ENCODE peak calls at places on chromosomes 16 and 17, in seven cellular contexts. P is stimulated activated CD4-positive, alpha-beta T cell treated with anti-CD3 and anti-CD28 coated beads, Interleukin-15, amount 100 ng/mL, for 1 hour; A is NCI-H460; R is substantia nigra; O is naive thymus-derived CD8-positive, alpha-beta T cell; S is germinal center; E is lower lobe of right lung. K is an unnamed sample.

GRCh38 chr17:36188891-36189306 is 7.7 kb downstream of the CCL3L1 start:
- DNase-seq in S (no peak), R (no peak), O (no peak), P (no peak), E (peak), A (no peak), K (no peak)

GRCh38 chr16:23914935-23915549 is 79.3 kb downstream of the PRKCB start:
- DNase-seq in P (no peak), A (no peak), R (no peak), O (no peak), E (no peak), S (peak), K (no peak)

GRCh38 chr17:76659928-76660614 is 16.5 kb upstream of the ST6GALNAC1 start:
- DNase-seq in O (no peak), S (no peak), R (no peak), E (no peak), P (no peak), A (peak), K (no peak)

GRCh38 chr16:55539049-55539448 is 27.4 kb upstream of the CAPNS2 start:
- DNase-seq in O (no peak), P (no peak), S (no peak), A (no peak), E (no peak), R (no peak), K (no peak)

GRCh38 chr17:22310717-22311686 is 618.7 kb downstream of the KCNJ18 start:
- DNase-seq in A (no peak), R (no peak), P (no peak), S (no peak), E (no peak), O (no peak), K (no peak)

GRCh38 chr16:67872131-67872630 is 671 bp upstream of the EDC4 start:
- DNase-seq in S (no peak), E (no peak), A (no peak), P (no peak), O (no peak), R (no peak), K (no peak)

GRCh38 chr17:51957746-51958145 is 200.8 kb downstream of the CA10 start:
- DNase-seq in A (no peak), E (no peak), P (no peak), O (no peak), R (no peak), S (no peak), K (no peak)

GRCh38 chr17:68034452-68034776 is 1.1 kb upstream of the KPNA2 start:
- DNase-seq in P (no peak), O (no peak), E (no peak), R (no peak), A (no peak), S (no peak), K (no peak)

GRCh38 chr17:65531508-65532431 is 29.7 kb downstream of the AXIN2 start:
- DNase-seq in P (no peak), E (no peak), S (no peak), A (no peak), R (no peak), O (no peak), K (peak)

GRCh38 chr16:85906349-85906748 is 7.4 kb downstream of the IRF8 start:
- DNase-seq in P (no peak), R (no peak), S (no peak), A (no peak), O (no peak), E (no peak), K (no peak)

GRCh38 chr16:15972046-15972868 is 22.8 kb downstream of the ABCC1 start:
- DNase-seq in A (no peak), S (no peak), E (no peak), R (no peak), P (no peak), O (no peak), K (no peak)

GRCh38 chr16:58461056-58461455 is 38.9 kb upstream of the NDRG4 start:
- DNase-seq in O (no peak), R (no peak), S (no peak), A (no peak), P (no peak), E (no peak), K (no peak)

GRCh38 chr17:21249911-21250703 is 3.1 kb downstream of the NATD1 start:
- DNase-seq in P (no peak), R (no peak), A (no peak), E (no peak), O (no peak), S (no peak), K (no peak)

GRCh38 chr16:89047331-89048086 is 46.1 kb upstream of the ACSF3 start:
- DNase-seq in R (no peak), O (no peak), E (peak), A (no peak), S (no peak), P (no peak), K (no peak)

GRCh38 chr16:81483064-81483969 is 38.7 kb downstream of the CMIP start:
- DNase-seq in P (no peak), R (no peak), S (no peak), E (no peak), A (no peak), O (no peak), K (no peak)

GRCh38 chr17:13420294-13421277 is 181.1 kb downstream of the HS3ST3A1 start:
- DNase-seq in R (no peak), O (no peak), S (no peak), E (no peak), P (no peak), A (peak), K (peak)

GRCh38 chr17:69828087-69828486 is 246.9 kb upstream of the KCNJ16 start:
- DNase-seq in E (no peak), R (no peak), P (no peak), O (no peak), A (no peak), S (no peak), K (no peak)

GRCh38 chr16:82061861-82062525 is 26.9 kb downstream of the HSD17B2 start:
- DNase-seq in O (peak), A (peak), E (no peak), R (no peak), P (no peak), S (peak), K (no peak)